ENCODE peak calls at places on chromosomes 1 and 21, in seven cellular contexts. T, C, Q, M, L, X and A are unnamed samples.

GRCh38 chr1:20068722-20069121 is 1.3 kb upstream of the PLA2G5 start:
- DNase-seq in T (no peak), C (no peak), Q (no peak), M (no peak), L (no peak), X (no peak), A (no peak)

GRCh38 chr1:61426254-61426653 is 298.7 kb downstream of the TM2D1 start:
- DNase-seq in T (no peak), C (no peak), Q (no peak), M (no peak), L (no peak), X (no peak), A (no peak)

GRCh38 chr21:46188226-46189212 is 4.3 kb upstream of the SPATC1L start:
- DNase-seq in T (no peak), C (no peak), Q (peak), M (peak), L (no peak), X (peak), A (no peak)

GRCh38 chr1:93999806-94000205 is 90.6 kb upstream of the GCLM start:
- DNase-seq in T (no peak), C (no peak), Q (no peak), M (no peak), L (no peak), X (no peak), A (no peak)

GRCh38 chr1:181028241-181029014 is 5.4 kb upstream of the MR1 start:
- DNase-seq in T (no peak), C (no peak), Q (no peak), M (no peak), L (no peak), X (no peak), A (no peak)

GRCh38 chr1:40796939-40797667 is 13.5 kb downstream of the KCNQ4 start:
- DNase-seq in T (no peak), C (no peak), Q (no peak), M (no peak), L (no peak), X (no peak), A (no peak)

GRCh38 chr1:200438911-200439310 is 29.1 kb upstream of the ZNF281 start:
- DNase-seq in T (no peak), C (no peak), Q (no peak), M (no peak), L (no peak), X (no peak), A (no peak)

GRCh38 chr21:32779983-32780382 is 8.4 kb upstream of the PAXBP1 start:
- DNase-seq in T (no peak), C (no peak), Q (peak), M (no peak), L (no peak), X (no peak), A (no peak)

GRCh38 chr1:119621714-119622113 is 26.4 kb downstream of the ZNF697 start:
- DNase-seq in T (no peak), C (no peak), Q (no peak), M (no peak), L (no peak), X (no peak), A (no peak)

GRCh38 chr1:111008031-111008430 is 44.3 kb upstream of the LRIF1 start:
- DNase-seq in T (no peak), C (no peak), Q (no peak), M (no peak), L (no peak), X (no peak), A (no peak)

GRCh38 chr21:16978309-16978895 is 534.4 kb upstream of the CXADR start:
- DNase-seq in T (no peak), C (peak), Q (no peak), M (no peak), L (peak), X (no peak), A (no peak)

GRCh38 chr1:184557423-184558347 is 170.9 kb downstream of the C1orf21 start:
- DNase-seq in T (no peak), C (no peak), Q (no peak), M (no peak), L (no peak), X (no peak), A (no peak)

GRCh38 chr1:174398246-174398645 is 49.5 kb upstream of the GPR52 start:
- DNase-seq in T (no peak), C (no peak), Q (no peak), M (no peak), L (no peak), X (no peak), A (peak)

GRCh38 chr1:231779081-231779480 is 152.5 kb downstream of the DISC1 start:
- DNase-seq in T (no peak), C (no peak), Q (no peak), M (no peak), L (no peak), X (no peak), A (no peak)

GRCh38 chr1:162015196-162015595 is 8.5 kb downstream of the OLFML2B start:
- DNase-seq in T (no peak), C (no peak), Q (no peak), M (no peak), L (no peak), X (no peak), A (no peak)

GRCh38 chr1:36339615-36340014 is 16.2 kb upstream of the EVA1B start:
- DNase-seq in T (no peak), C (no peak), Q (no peak), M (no peak), L (no peak), X (no peak), A (no peak)

GRCh38 chr1:119831027-119831426 is 19.8 kb upstream of the REG4 start:
- DNase-seq in T (no peak), C (no peak), Q (no peak), M (no peak), L (no peak), X (no peak), A (no peak)